ENCODE peak calls at places on chromosomes 13 and 19, in five cellular contexts. G is stimulated activated CD8-positive, alpha-beta memory T cell treated with anti-CD3 and anti-CD28 coated beads, Interleukin-12 subunit alpha, Interleukin-12 subunit beta, amount 100 ng/mL, for 1 hour; V is frontal cortex; L is GOT3; D is left ventricle myocardium superior. A is an unnamed sample.

GRCh38 chr13:21037656-21038055 is 23.7 kb downstream of the LATS2 start:
- DNase-seq in L (no peak), G (no peak), V (no peak), D (no peak), A (no peak)

GRCh38 chr13:44976949-44977583 is 12.2 kb downstream of the NUFIP1 start:
- DNase-seq in V (no peak), L (no peak), D (no peak), G (no peak), A (no peak)

GRCh38 chr19:6273701-6274601 is 5.8 kb downstream of the MLLT1 start:
- DNase-seq in G (no peak), L (peak; percentile 41), D (peak; percentile 86), V (peak; percentile 57), A (peak; percentile 67)

GRCh38 chr13:46183018-46183940 is 1.3 kb upstream of the LCP1 start:
- DNase-seq in D (no peak), G (no peak), V (no peak), L (no peak), A (no peak)

GRCh38 chr13:77859450-77859849 is 59.2 kb downstream of the EDNRB start:
- DNase-seq in L (no peak), G (no peak), D (no peak), V (no peak), A (peak; percentile 3)

GRCh38 chr19:46009530-46010510 is 13.0 kb downstream of the PGLYRP1 start:
- DNase-seq in L (no peak), G (peak; percentile 57), V (peak; percentile 68), D (peak; percentile 73), A (peak; percentile 26)

GRCh38 chr13:40665061-40665753 is 1.2 kb downstream of the FOXO1 start:
- DNase-seq in D (peak; percentile 66), G (peak; percentile 6), V (peak; percentile 72), L (no peak), A (no peak)

GRCh38 chr19:44668985-44669764 is 2.1 kb upstream of the CEACAM19 start:
- DNase-seq in D (no peak), V (no peak), L (no peak), G (no peak), A (no peak)

GRCh38 chr13:64347662-64348061 is 2882.5 kb downstream of the PCDH9 start:
- DNase-seq in L (no peak), D (no peak), V (no peak), G (no peak), A (no peak)

GRCh38 chr13:36612242-36612641 is 61.6 kb upstream of the SERTM1 start:
- DNase-seq in V (no peak), L (no peak), G (no peak), D (no peak), A (no peak)

GRCh38 chr19:7636691-7637373 is at the start of gene STXBP2:
- DNase-seq in L (no peak), G (peak; percentile 85), D (peak; percentile 76), V (peak; percentile 68), A (peak; percentile 66)

GRCh38 chr19:14127929-14128509 is 8.4 kb downstream of the ASF1B start:
- DNase-seq in L (no peak), G (no peak), D (no peak), V (no peak), A (no peak)

GRCh38 chr19:12156254-12157058 is at the start of gene ZNF625:
- DNase-seq in D (peak; percentile 93), G (no peak), L (peak; percentile 21), V (peak; percentile 79), A (peak; percentile 94)

GRCh38 chr19:38093587-38093986 is 130.4 kb downstream of the DPF1 start:
- DNase-seq in V (no peak), D (peak; percentile 65), G (no peak), L (no peak), A (no peak)

GRCh38 chr19:1261863-1262686 is 7.1 kb upstream of the CIRBP start:
- DNase-seq in V (no peak), D (peak; percentile 84), L (no peak), G (no peak), A (no peak)

GRCh38 chr13:102145750-102146149 is 256.1 kb downstream of the FGF14 start:
- DNase-seq in G (no peak), D (no peak), L (no peak), V (no peak), A (no peak)

GRCh38 chr19:38084196-38084595 is 139.8 kb downstream of the DPF1 start:
- DNase-seq in V (no peak), G (no peak), D (no peak), L (no peak), A (no peak)

GRCh38 chr13:51223284-51224270 is 1.4 kb downstream of the FAM124A start:
- DNase-seq in L (no peak), D (no peak), G (no peak), V (peak; percentile 60), A (no peak)

GRCh38 chr13:94305463-94305862 is 174.0 kb downstream of the DCT start:
- DNase-seq in G (no peak), D (no peak), V (no peak), L (no peak), A (no peak)

GRCh38 chr19:283395-283794 is 7.8 kb downstream of the PLPP2 start:
- DNase-seq in L (no peak), D (no peak), G (no peak), V (no peak), A (no peak)

GRCh38 chr13:41603917-41604316 is 146.6 kb downstream of the RGCC start:
- DNase-seq in L (no peak), V (no peak), D (no peak), G (no peak), A (no peak)

GRCh38 chr19:6970021-6970420 is 51.2 kb downstream of the MBD3L2B start:
- DNase-seq in L (no peak), D (no peak), G (no peak), V (no peak), A (no peak)

GRCh38 chr19:13095934-13096890 is 6.4 kb downstream of the LYL1 start:
- DNase-seq in D (peak; percentile 59), L (no peak), V (no peak), G (no peak), A (peak; percentile 11)

GRCh38 chr19:29514525-29515232 is 11.1 kb upstream of the VSTM2B start:
- DNase-seq in L (no peak), G (no peak), V (no peak), D (no peak), A (no peak)

A was measured in SHP77.